ENCODE peak calls at places on chromosomes 2 and 18, in five cellular contexts. H, L, Z, Q and T are unnamed samples.

GRCh38 chr2:20064421-20064820 is 13.0 kb upstream of the LAPTM4A start:
- DNase-seq in L (no peak), Q (no peak), Z (no peak), H (no peak), T (no peak)

GRCh38 chr2:237445611-237446332 is 31.8 kb upstream of the COL6A3 start:
- DNase-seq in H (no peak), L (no peak), Z (no peak), Q (no peak), T (no peak)

GRCh38 chr2:95174031-95174430 is 8.4 kb downstream of the ZNF2 start:
- DNase-seq in H (no peak), L (peak), Z (no peak), Q (no peak), T (no peak)

GRCh38 chr2:26954135-26954534 is 16.3 kb upstream of the MAPRE3 start:
- DNase-seq in Q (no peak), L (no peak), H (no peak), Z (no peak), T (no peak)

GRCh38 chr2:164599954-164600589 is 21.2 kb downstream of the GRB14 start:
- DNase-seq in L (peak), Z (peak), H (peak), Q (peak), T (peak)

GRCh38 chr2:29420999-29421856 is 306.0 kb downstream of the CLIP4 start:
- DNase-seq in Q (no peak), Z (no peak), H (no peak), L (peak), T (no peak)

GRCh38 chr18:22691988-22692710 is 241.0 kb upstream of the RBBP8 start:
- DNase-seq in H (no peak), Q (no peak), Z (no peak), L (peak), T (no peak)

GRCh38 chr2:207256476-207257207 is 90.9 kb upstream of the KLF7 start:
- DNase-seq in L (peak), H (no peak), Z (no peak), Q (no peak), T (no peak)

GRCh38 chr2:160742679-160743078 is 249.1 kb upstream of the RBMS1 start:
- DNase-seq in L (peak), Z (no peak), Q (no peak), H (no peak), T (no peak)

GRCh38 chr18:10477121-10477862 is 22.9 kb downstream of the APCDD1 start:
- DNase-seq in Z (no peak), Q (no peak), L (no peak), H (no peak), T (no peak)